ENCODE peak calls at places on chromosomes 1 and 21, in seven cellular contexts. N is AG04450; F is mucosa of gallbladder; T is EL; Z is hippocampal formation; E is activated T-helper 9 cell treated with anti-CD3 and anti-CD28 coated beads, Interleukin-2, amount 50 U/mL, for 16 hours; H is stimulated activated CD4-positive, alpha-beta T cell treated with anti-CD3 and anti-CD28 coated beads, Interleukin-4, amount 100 ng/mL, for 1 hour. Q is an unnamed sample.

GRCh38 chr1:20689645-20690056 is 28.2 kb downstream of the KIF17 start:
- DNase-seq in T (no peak), Z (no peak), N (no peak), H (no peak), E (no peak), F (no peak), Q (no peak)

GRCh38 chr1:182890927-182891610 is 51.9 kb downstream of the DHX9 start:
- DNase-seq in H (no peak), N (no peak), Z (no peak), T (no peak), E (no peak), F (no peak), Q (no peak)

GRCh38 chr1:201758508-201759050 is 70.4 kb upstream of the IPO9 start:
- DNase-seq in N (no peak), E (no peak), Z (no peak), F (no peak), H (no peak), T (no peak), Q (no peak)

GRCh38 chr1:39592069-39592468 is 15.5 kb upstream of the PABPC4 start:
- DNase-seq in N (no peak), E (no peak), Z (no peak), H (no peak), F (no peak), T (no peak), Q (no peak)

GRCh38 chr1:70864302-70864701 is 183.3 kb downstream of the PTGER3 start:
- DNase-seq in H (no peak), F (no peak), T (peak), E (no peak), Z (no peak), N (peak), Q (no peak)

GRCh38 chr1:183764981-183765380 is 39.9 kb upstream of the RGL1 start:
- DNase-seq in N (no peak), Z (no peak), H (no peak), T (peak), F (no peak), E (no peak), Q (no peak)

GRCh38 chr1:52727114-52727586 is 897 bp downstream of the ZYG11B start:
- DNase-seq in N (no peak), Z (no peak), H (no peak), F (no peak), E (peak), T (peak), Q (no peak)

GRCh38 chr1:195376190-195376589 is 1232.0 kb downstream of the KCNT2 start:
- DNase-seq in H (no peak), T (peak), E (no peak), N (no peak), F (no peak), Z (no peak), Q (no peak)

GRCh38 chr1:181149326-181150000 is 61.0 kb downstream of the IER5 start:
- DNase-seq in H (peak), E (peak), F (no peak), T (no peak), N (no peak), Z (no peak), Q (peak)

GRCh38 chr1:11893907-11894251 is 32.3 kb downstream of the KIAA2013 start:
- DNase-seq in E (peak), Z (no peak), N (no peak), F (peak), H (peak), T (peak), Q (peak)

GRCh38 chr1:166432655-166433054 is 265.9 kb upstream of the FAM78B start:
- DNase-seq in Z (no peak), E (no peak), T (no peak), H (no peak), N (no peak), F (no peak), Q (no peak)

GRCh38 chr1:62725255-62725654 is 37.1 kb upstream of the DOCK7 start:
- DNase-seq in T (peak), Z (no peak), F (no peak), E (no peak), H (no peak), N (peak), Q (no peak)

GRCh38 chr1:194062526-194062925 is 876.1 kb upstream of the B3GALT2 start:
- DNase-seq in E (no peak), Z (no peak), N (no peak), T (no peak), H (no peak), F (no peak), Q (no peak)

GRCh38 chr1:79074975-79075374 is 68.4 kb upstream of the ADGRL4 start:
- DNase-seq in N (no peak), H (no peak), T (no peak), Z (no peak), F (no peak), E (no peak), Q (no peak)

GRCh38 chr21:19995253-19995652 is 1003.0 kb upstream of the NCAM2 start:
- DNase-seq in E (no peak), Z (no peak), F (no peak), N (no peak), H (no peak), T (no peak), Q (no peak)

GRCh38 chr1:36966242-36966641 is 68.1 kb downstream of the GRIK3 start:
- DNase-seq in N (no peak), Z (no peak), T (no peak), F (peak), H (peak), E (no peak), Q (no peak)

GRCh38 chr1:77536813-77537212 is 145.6 kb downstream of the ZZZ3 start:
- DNase-seq in N (peak), E (no peak), F (no peak), T (peak), Z (no peak), H (no peak), Q (no peak)

GRCh38 chr1:205983925-205984725 is 19.1 kb downstream of the RAB7B start:
- DNase-seq in E (no peak), T (peak), N (peak), F (peak), H (peak), Z (peak), Q (no peak)

GRCh38 chr1:232574867-232575523 is 54.9 kb downstream of the SIPA1L2 start:
- DNase-seq in E (no peak), N (peak), F (no peak), H (no peak), T (peak), Z (no peak), Q (no peak)

GRCh38 chr1:48249868-48250267 is 27.4 kb downstream of the SLC5A9 start:
- DNase-seq in F (no peak), Z (no peak), H (no peak), N (no peak), E (no peak), T (no peak), Q (no peak)

GRCh38 chr1:111290640-111291039 is at the start of gene CHIA:
- DNase-seq in E (no peak), N (no peak), T (no peak), Z (no peak), F (no peak), H (no peak), Q (no peak)

GRCh38 chr1:83857108-83857507 is 141.8 kb downstream of the TTLL7 start:
- DNase-seq in Z (no peak), T (peak), E (no peak), F (no peak), N (no peak), H (no peak), Q (no peak)

GRCh38 chr1:31335007-31335406 is 37.9 kb downstream of the FABP3 start:
- DNase-seq in T (peak), E (no peak), H (no peak), Z (peak), N (peak), F (no peak), Q (no peak)

GRCh38 chr1:10374442-10374860 is 24.4 kb upstream of the PGD start:
- DNase-seq in E (no peak), Z (no peak), N (no peak), F (no peak), T (no peak), H (no peak), Q (no peak)

GRCh38 chr1:114458208-114458777 is 52.7 kb downstream of the TRIM33 start:
- DNase-seq in F (no peak), T (peak), Z (no peak), N (no peak), E (no peak), H (no peak), Q (no peak)

GRCh38 chr1:201902198-201902597 is 13.5 kb downstream of the SHISA4 start:
- DNase-seq in F (no peak), H (no peak), Z (no peak), E (no peak), T (peak), N (no peak), Q (no peak)

GRCh38 chr1:245598524-245599310 is 443.9 kb downstream of the KIF26B start:
- DNase-seq in E (no peak), H (no peak), N (no peak), F (no peak), Z (no peak), T (no peak), Q (no peak)

GRCh38 chr1:182268659-182269058 is 122.9 kb downstream of the GLUL start:
- DNase-seq in Z (no peak), T (no peak), N (no peak), E (no peak), F (no peak), H (no peak), Q (no peak)

GRCh38 chr1:46472503-46473181 is 17.0 kb upstream of the DMBX1 start:
- DNase-seq in Z (no peak), N (no peak), F (no peak), T (no peak), H (no peak), E (no peak), Q (no peak)

GRCh38 chr1:44035726-44036408 is 4.6 kb upstream of the SLC6A9 start:
- DNase-seq in Z (peak), E (no peak), N (no peak), H (no peak), F (no peak), T (no peak), Q (no peak)

GRCh38 chr1:46041974-46042373 is 90.5 kb downstream of the PIK3R3 start:
- DNase-seq in N (no peak), F (no peak), E (no peak), H (no peak), T (no peak), Z (no peak), Q (no peak)

GRCh38 chr1:3910769-3911520 is 10.9 kb upstream of the C1orf174 start:
- DNase-seq in H (peak), F (peak), N (no peak), E (peak), T (peak), Z (peak), Q (peak)

GRCh38 chr21:34887729-34888568 is 161.2 kb downstream of the RUNX1 start:
- DNase-seq in E (peak), N (peak), Z (peak), F (peak), H (peak), T (peak), Q (peak)

GRCh38 chr21:30126575-30126974 is 40.0 kb downstream of the CLDN17 start:
- DNase-seq in N (no peak), F (no peak), E (no peak), H (no peak), T (no peak), Z (no peak), Q (no peak)

GRCh38 chr21:32463889-32464300 is 51.4 kb downstream of the EVA1C start:
- DNase-seq in H (no peak), F (peak), E (no peak), T (peak), N (peak), Z (no peak), Q (no peak)

GRCh38 chr1:92822907-92823306 is 8.9 kb upstream of the RPL5 start:
- DNase-seq in H (no peak), E (no peak), T (peak), Z (no peak), N (peak), F (no peak), Q (no peak)

GRCh38 chr1:192474080-192474683 is 101.4 kb upstream of the RGS1 start:
- DNase-seq in N (no peak), E (no peak), T (peak), F (no peak), H (no peak), Z (no peak), Q (no peak)

GRCh38 chr1:42424201-42424600 is 31.6 kb downstream of the ZMYND12 start:
- DNase-seq in Z (no peak), E (no peak), T (no peak), F (no peak), H (no peak), N (no peak), Q (no peak)

GRCh38 chr1:186212574-186213224 is 162.4 kb downstream of the TPR start:
- DNase-seq in Z (peak), H (no peak), N (peak), E (no peak), T (peak), F (peak), Q (no peak)

Q was measured in activated effector memory CD4-positive, alpha-beta T cell treated with anti-CD3 and anti-CD28 coated beads, Interleukin-2, amount 50 U/mL, for 16 hours.